ENCODE peak calls at places on chromosomes 2 and 18, in four cellular contexts. F, M, Y and S are unnamed samples.

GRCh38 chr2:225937625-225938024 is 538.1 kb downstream of the NYAP2 start:
- DNase-seq in F (peak), M (no peak), Y (no peak), S (no peak)

GRCh38 chr2:10042301-10043161 is 819 bp upstream of the KLF11 start:
- DNase-seq in F (no peak), M (peak), Y (no peak), S (no peak)

GRCh38 chr2:15701326-15701907 is 109.7 kb downstream of the DDX1 start:
- DNase-seq in F (no peak), M (no peak), Y (no peak), S (no peak)

GRCh38 chr2:8584174-8585066 is 97.4 kb upstream of the ID2 start:
- DNase-seq in F (no peak), M (no peak), Y (no peak), S (no peak)

GRCh38 chr2:28399946-28400345 is 7.3 kb downstream of the FOSL2 start:
- DNase-seq in F (no peak), M (no peak), Y (no peak), S (no peak)

GRCh38 chr2:673615-674318 is 3.4 kb downstream of the TMEM18 start:
- DNase-seq in F (no peak), M (no peak), Y (no peak), S (no peak)

GRCh38 chr18:30139631-30140287 is 902.8 kb downstream of the DSC3 start:
- DNase-seq in F (no peak), M (no peak), Y (no peak), S (no peak)

GRCh38 chr2:8289111-8289510 is 392.7 kb upstream of the ID2 start:
- DNase-seq in F (no peak), M (no peak), Y (no peak), S (no peak)

GRCh38 chr2:72106978-72107377 is 40.7 kb downstream of the CYP26B1 start:
- DNase-seq in F (no peak), M (no peak), Y (no peak), S (no peak)

GRCh38 chr18:48053881-48054586 is 123.6 kb upstream of the SMAD2 start:
- DNase-seq in F (no peak), M (no peak), Y (no peak), S (no peak)

GRCh38 chr2:197502685-197503084 is 2.5 kb downstream of the HSPE1 start:
- DNase-seq in F (no peak), M (no peak), Y (no peak), S (no peak)

GRCh38 chr2:65377556-65378307 is 54.7 kb downstream of the SPRED2 start:
- DNase-seq in F (peak), M (no peak), Y (peak), S (peak)

GRCh38 chr2:226727251-226727650 is 72.4 kb downstream of the IRS1 start:
- DNase-seq in F (no peak), M (no peak), Y (no peak), S (no peak)

GRCh38 chr18:36808681-36809080 is 20.1 kb downstream of the TPGS2 start:
- DNase-seq in F (no peak), M (no peak), Y (no peak), S (no peak)

GRCh38 chr2:47313141-47313691 is 89.7 kb upstream of the MSH2 start:
- DNase-seq in F (peak), M (no peak), Y (no peak), S (no peak)

GRCh38 chr2:136751406-136751805 is 13.9 kb upstream of the THSD7B start:
- DNase-seq in F (no peak), M (no peak), Y (no peak), S (no peak)

GRCh38 chr2:112480540-112481049 is 1.4 kb upstream of the TTL start:
- DNase-seq in F (no peak), M (no peak), Y (no peak), S (no peak)

GRCh38 chr2:237629188-237629534 is 1.8 kb downstream of the LRRFIP1 start:
- DNase-seq in F (no peak), M (no peak), Y (no peak), S (no peak)

GRCh38 chr18:12092398-12093229 is 1.0 kb upstream of the ANKRD62 start:
- DNase-seq in F (peak), M (no peak), Y (no peak), S (no peak)

GRCh38 chr2:80246449-80247025 is 58.0 kb downstream of the LRRTM1 start:
- DNase-seq in F (no peak), M (no peak), Y (no peak), S (no peak)

DNA sequence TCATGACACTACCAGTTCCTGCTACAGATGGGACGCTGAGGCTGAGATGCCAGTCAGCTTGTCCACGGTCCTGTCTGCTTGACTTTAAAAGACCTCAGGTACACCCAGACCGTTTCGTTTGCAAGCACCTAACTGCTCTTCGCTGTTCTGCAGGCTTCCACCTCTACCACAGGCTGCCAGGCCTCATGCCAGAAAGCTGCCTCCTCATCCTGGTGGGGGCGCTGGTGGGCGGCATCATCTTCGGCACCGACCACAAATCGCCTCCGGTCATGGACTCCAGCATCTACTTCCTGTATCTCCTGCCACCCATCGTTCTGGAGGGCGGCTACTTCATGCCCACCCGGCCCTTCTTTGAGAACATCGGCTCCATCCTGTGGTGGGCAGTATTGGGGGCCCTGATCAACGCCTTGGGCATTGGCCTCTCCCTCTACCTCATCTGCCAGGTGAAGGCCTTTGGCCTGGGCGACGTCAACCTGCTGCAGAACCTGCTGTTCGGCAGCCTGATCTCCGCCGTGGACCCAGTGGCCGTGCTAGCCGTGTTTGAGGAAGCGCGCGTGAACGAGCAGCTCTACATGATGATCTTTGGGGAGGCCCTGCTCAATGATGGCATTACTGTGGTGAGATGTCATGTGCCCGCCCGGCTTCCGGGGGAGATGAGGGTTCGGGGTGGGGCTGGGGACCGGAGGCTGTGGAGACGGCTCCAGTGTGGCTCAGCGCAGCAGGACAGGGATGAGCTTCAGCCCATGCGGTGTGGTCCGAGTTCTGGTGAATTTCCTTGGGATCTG is 5.9 kb downstream of the SLC9A4 start:
- DNase-seq in F (no peak), M (no peak), Y (no peak), S (no peak)
- TF ChIP-seq CTCF in F (no peak), M (no peak), Y (no peak), S (no peak)

GRCh38 chr2:26470601-26471260 is 7.2 kb downstream of the OTOF start:
- DNase-seq in F (no peak), M (no peak), Y (no peak), S (no peak)

GRCh38 chr2:26471278-26471677 is 6.6 kb downstream of the OTOF start:
- DNase-seq in F (no peak), M (no peak), Y (no peak), S (no peak)

GRCh38 chr2:26473796-26474195 is 4.1 kb downstream of the OTOF start:
- DNase-seq in F (no peak), M (no peak), Y (no peak), S (no peak)

GRCh38 chr2:26472821-26473655 is 4.9 kb downstream of the OTOF start:
- DNase-seq in F (no peak), M (no peak), Y (no peak), S (no peak)

GRCh38 chr2:26471766-26472706 is 5.9 kb downstream of the OTOF start:
- DNase-seq in F (no peak), M (no peak), Y (no peak), S (no peak)
- TF ChIP-seq CTCF in F (no peak), M (no peak), Y (peak), S (peak)

DNA sequence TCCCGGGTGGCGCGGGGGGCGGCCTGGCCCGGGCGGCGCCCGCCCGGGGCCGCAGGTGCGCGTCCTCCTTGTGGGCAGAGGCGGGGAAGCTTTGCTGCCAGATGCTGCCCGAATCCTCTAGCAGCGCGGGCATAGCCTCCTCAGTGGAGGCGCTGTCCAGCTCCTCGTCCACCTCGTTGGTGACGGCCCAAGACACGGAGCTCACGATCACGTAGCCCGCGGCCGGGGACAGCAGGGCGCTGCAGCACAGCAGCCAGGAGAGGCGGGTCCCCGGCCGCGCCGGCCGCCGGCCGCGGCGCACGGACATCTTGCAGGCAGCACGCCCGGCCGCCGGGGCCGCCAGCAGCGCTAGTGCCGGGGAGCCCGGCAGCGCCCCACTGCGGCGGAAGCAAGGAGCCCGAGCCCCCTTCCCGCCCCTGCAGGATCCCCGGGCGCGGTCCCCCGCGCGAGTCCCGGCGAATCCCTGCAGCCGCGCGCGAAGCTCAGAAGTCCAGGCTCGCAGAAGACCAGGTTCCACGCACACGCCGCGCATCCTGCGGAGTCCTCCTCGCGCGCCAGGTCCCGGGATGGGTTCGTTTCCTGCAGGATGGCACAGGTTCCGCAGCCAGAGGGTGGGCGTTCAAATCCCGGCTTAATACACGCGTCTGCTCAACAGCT is at the start of gene CREG2:
- DNase-seq in F (peak), M (peak), Y (no peak), S (no peak)
- TF ChIP-seq CTCF in F (peak), M (peak), Y (peak), S (peak)

GRCh38 chr2:169222665-169223064 is 139.7 kb downstream of the LRP2 start:
- DNase-seq in F (peak), M (no peak), Y (no peak), S (peak)

GRCh38 chr2:169225233-169225750 is 137.0 kb downstream of the LRP2 start:
- DNase-seq in F (no peak), M (no peak), Y (no peak), S (no peak)

GRCh38 chr2:169225906-169226305 is 136.4 kb downstream of the LRP2 start:
- DNase-seq in F (no peak), M (no peak), Y (no peak), S (peak)

DNA sequence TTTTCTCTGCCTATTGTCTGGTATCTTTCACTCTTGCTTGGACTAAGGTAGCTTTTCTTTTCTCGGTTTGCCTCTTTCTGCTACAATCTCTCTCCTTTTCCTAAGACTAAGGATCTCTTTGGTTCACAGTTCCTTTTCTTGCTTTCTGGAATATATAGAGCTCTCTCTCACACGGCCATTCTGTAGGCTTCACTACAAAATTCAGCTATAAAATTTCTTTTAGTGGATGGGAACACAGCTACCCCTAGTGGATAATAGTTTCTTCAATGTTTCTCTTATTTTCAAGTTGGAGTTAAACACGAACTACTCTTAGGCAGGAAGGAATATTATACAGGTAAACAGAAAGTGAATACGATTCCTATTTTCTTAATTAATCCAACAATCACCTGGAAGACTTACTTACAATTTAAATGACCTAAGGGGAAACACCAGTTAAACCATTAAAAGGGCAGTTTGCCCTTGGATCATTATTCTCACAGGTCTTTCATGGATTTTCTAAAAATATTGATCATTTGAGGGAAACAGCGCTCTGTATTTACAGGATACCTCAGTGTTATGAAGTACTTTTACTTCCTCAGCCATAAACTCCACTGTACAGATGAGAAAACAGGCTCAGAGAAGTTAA is 140.5 kb downstream of the LRP2 start:
- DNase-seq in F (peak), M (no peak), Y (no peak), S (no peak)
- TF ChIP-seq CTCF in F (peak), M (peak), Y (peak), S (peak)

DNA sequence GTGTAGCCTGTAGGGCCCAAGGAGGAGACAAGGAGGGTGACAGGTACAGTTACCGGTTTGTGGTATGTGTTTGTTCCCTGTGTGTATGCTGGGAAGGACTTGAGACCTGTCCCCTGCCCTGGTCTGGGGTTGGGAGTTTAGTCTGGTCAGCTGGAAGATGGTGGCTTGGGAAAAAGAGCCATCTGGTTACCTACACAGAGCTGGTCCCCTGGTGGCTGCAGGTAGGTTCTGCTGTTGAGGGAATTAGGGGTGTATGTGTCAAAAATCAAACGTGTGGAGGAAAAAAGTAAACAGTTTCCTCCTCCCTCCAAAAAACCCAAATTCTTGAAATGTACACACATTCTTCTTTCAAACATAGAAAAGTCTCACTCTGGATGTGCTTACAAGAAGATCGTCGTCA is 24.3 kb downstream of the PTMA start:
- DNase-seq in F (no peak), M (no peak), Y (no peak), S (no peak)
- TF ChIP-seq CTCF in F (no peak), M (no peak), Y (peak), S (peak)

GRCh38 chr2:35114765-35115164 is 1240.8 kb upstream of the CRIM1 start:
- DNase-seq in F (peak), M (no peak), Y (no peak), S (no peak)
- TF ChIP-seq CTCF in F (no peak), M (peak), Y (no peak), S (peak)

GRCh38 chr2:191230174-191230573 is 15.0 kb upstream of the MYO1B start:
- DNase-seq in F (peak), M (no peak), Y (peak), S (peak)

GRCh38 chr2:191233533-191233932 is 11.7 kb upstream of the MYO1B start:
- DNase-seq in F (no peak), M (no peak), Y (no peak), S (no peak)

GRCh38 chr2:191234456-191234855 is 10.7 kb upstream of the MYO1B start:
- DNase-seq in F (no peak), M (no peak), Y (no peak), S (no peak)

GRCh38 chr2:191228861-191229260 is 16.3 kb upstream of the MYO1B start:
- DNase-seq in F (no peak), M (peak), Y (no peak), S (no peak)

GRCh38 chr2:191231995-191232394 is 13.2 kb upstream of the MYO1B start:
- DNase-seq in F (no peak), M (peak), Y (no peak), S (no peak)
- TF ChIP-seq CTCF in F (no peak), M (peak), Y (peak), S (peak)

GRCh38 chr2:6866239-6866745 is 585 bp upstream of the CMPK2 start:
- DNase-seq in F (peak), M (peak), Y (no peak), S (no peak)
- TF ChIP-seq CTCF in F (peak), M (peak), Y (peak), S (peak)